ENCODE peak calls at places on chromosomes 12 and 14, in eight cellular contexts. X, E, B, W, Q, A, K and S are unnamed samples.

GRCh38 chr12:123849517-123849916 is 87.4 kb downstream of the DNAH10 start:
- DNase-seq in X (no peak), E (no peak), B (no peak), W (no peak), Q (no peak), A (no peak), K (no peak), S (no peak)

GRCh38 chr12:124159655-124160054 is 135.2 kb upstream of the RFLNA start:
- DNase-seq in X (no peak), E (no peak), B (no peak), W (no peak), Q (no peak), A (no peak), K (no peak), S (no peak)

GRCh38 chr14:34875031-34875922 is at the start of gene BAZ1A:
- DNase-seq in X (peak), E (peak), B (peak), W (peak), Q (peak), A (peak), K (no peak), S (peak)

GRCh38 chr12:132044661-132045412 is 95.1 kb downstream of the EP400 start:
- DNase-seq in X (no peak), E (no peak), B (no peak), W (no peak), Q (no peak), A (no peak), K (no peak), S (no peak)

GRCh38 chr12:110117948-110118685 is 6.0 kb upstream of the IFT81 start:
- DNase-seq in X (peak), E (no peak), B (no peak), W (no peak), Q (no peak), A (no peak), K (no peak), S (peak)

GRCh38 chr12:88957358-88957757 is 377.1 kb upstream of the KITLG start:
- DNase-seq in X (no peak), E (no peak), B (no peak), W (no peak), Q (no peak), A (no peak), K (no peak), S (no peak)

GRCh38 chr12:138171-138897 is 71.8 kb downstream of the IQSEC3 start:
- DNase-seq in X (no peak), E (no peak), B (no peak), W (no peak), Q (no peak), A (no peak), K (peak), S (no peak)

GRCh38 chr12:911191-911826 is 38.2 kb downstream of the RAD52 start:
- DNase-seq in X (peak), E (no peak), B (no peak), W (no peak), Q (no peak), A (no peak), K (no peak), S (no peak)

GRCh38 chr12:132797820-132798570 is 30.7 kb downstream of the GOLGA3 start:
- DNase-seq in X (no peak), E (no peak), B (no peak), W (no peak), Q (no peak), A (no peak), K (no peak), S (no peak)

GRCh38 chr14:64522591-64523355 is 17.8 kb upstream of the HSPA2 start:
- DNase-seq in X (no peak), E (no peak), B (no peak), W (no peak), Q (no peak), A (no peak), K (no peak), S (no peak)

GRCh38 chr12:117025481-117026151 is 73.6 kb downstream of the TESC start:
- DNase-seq in X (peak), E (no peak), B (peak), W (peak), Q (peak), A (peak), K (no peak), S (peak)

GRCh38 chr14:68784298-68784910 is 8.5 kb downstream of the ZFP36L1 start:
- DNase-seq in X (peak), E (no peak), B (no peak), W (no peak), Q (peak), A (no peak), K (no peak), S (no peak)